ENCODE peak calls at places on chromosomes 12 and 14, in seven cellular contexts. S is HCT116, M is PC-3, U is hepatocyte, F is GM23248, Q is GM23338, P is neural progenitor cell. L is an unnamed sample.

GRCh38 chr12:57727758-57728395 is 10.7 kb downstream of the AGAP2 start:
- DNase-seq in S (no peak), M (no peak), U (no peak), F (no peak), Q (peak; percentile 82), P (peak; percentile 24), L (no peak)

GRCh38 chr14:105375635-105376057 is 22.7 kb upstream of the TEX22 start:
- DNase-seq in S (no peak), M (no peak), U (no peak), F (peak; percentile 16), Q (no peak), P (no peak), L (no peak)

GRCh38 chr14:21383848-21384493 is at the start of gene SUPT16H:
- DNase-seq in S (peak; percentile 85), M (peak; percentile 95), U (peak; percentile 98), F (peak; percentile 99), Q (peak; percentile 99), P (peak; percentile 98), L (peak; percentile 94)

GRCh38 chr12:62847709-62848108 is 87.2 kb downstream of the PPM1H start:
- DNase-seq in S (no peak), M (no peak), U (no peak), F (no peak), Q (no peak), P (no peak), L (no peak)

GRCh38 chr14:92690171-92691011 is 58.0 kb downstream of the LGMN start:
- DNase-seq in S (peak; percentile 59), M (peak; percentile 83), U (peak; percentile 77), F (peak; percentile 74), Q (peak; percentile 33), P (no peak), L (no peak)

GRCh38 chr12:130500835-130501330 is 163.2 kb downstream of the PIWIL1 start:
- DNase-seq in S (no peak), M (no peak), U (no peak), F (no peak), Q (no peak), P (no peak), L (no peak)

GRCh38 chr14:22131749-22132476 is 457.1 kb downstream of the DAD1 start:
- DNase-seq in S (no peak), M (peak; percentile 37), U (no peak), F (no peak), Q (peak; percentile 72), P (peak; percentile 24), L (peak; percentile 35)

GRCh38 chr12:73815072-73815660 is 722.5 kb upstream of the ATXN7L3B start:
- DNase-seq in S (no peak), M (no peak), U (no peak), F (no peak), Q (peak; percentile 2), P (no peak), L (no peak)

GRCh38 chr14:101977311-101978071 is 13.1 kb downstream of the DYNC1H1 start:
- DNase-seq in S (no peak), M (peak; percentile 12), U (no peak), F (peak; percentile 27), Q (no peak), P (no peak), L (no peak)

GRCh38 chr14:33534636-33535035 is 416.2 kb downstream of the EGLN3 start:
- DNase-seq in S (no peak), M (no peak), U (no peak), F (no peak), Q (no peak), P (no peak), L (no peak)

GRCh38 chr14:33529773-33530172 is 421.1 kb downstream of the EGLN3 start:
- DNase-seq in S (no peak), M (no peak), U (no peak), F (no peak), Q (no peak), P (no peak), L (no peak)

GRCh38 chr14:33528655-33529054 is 422.2 kb downstream of the EGLN3 start:
- DNase-seq in S (no peak), M (no peak), U (no peak), F (no peak), Q (no peak), P (no peak), L (no peak)

GRCh38 chr14:33530358-33530757 is 420.5 kb downstream of the EGLN3 start:
- DNase-seq in S (no peak), M (no peak), U (no peak), F (no peak), Q (no peak), P (no peak), L (peak; percentile 6)

GRCh38 chr14:33532581-33532980 is 418.3 kb downstream of the EGLN3 start:
- DNase-seq in S (no peak), M (no peak), U (no peak), F (no peak), Q (no peak), P (no peak), L (no peak)
- H3K27ac ChIP-seq in S (no peak overlapping the region), M (no peak overlapping the region), U (no peak overlapping the region), F (no peak overlapping the region), Q (no peak overlapping the region), P (no peak overlapping the region), L (no peak overlapping the region)

DNA sequence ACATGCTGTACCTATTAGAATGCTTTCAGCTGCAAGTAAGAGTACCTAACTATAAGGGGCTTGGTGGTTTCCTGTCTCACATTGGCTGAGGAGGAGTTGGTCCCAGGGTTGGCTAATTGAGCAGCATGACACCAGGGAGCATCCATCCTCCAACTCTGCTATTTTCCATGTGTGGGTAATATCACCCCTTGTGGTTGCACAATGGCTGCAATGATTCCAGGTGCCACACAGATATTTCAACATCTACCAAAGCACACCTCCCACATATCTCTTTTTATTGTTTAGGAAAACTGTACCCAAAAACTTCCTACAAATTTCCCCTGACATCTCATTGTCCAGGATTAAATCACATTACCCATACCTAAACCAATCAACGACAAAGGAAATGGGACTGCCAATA is 118.0 kb upstream of the EEA1 start:
- DNase-seq in S (no peak), M (no peak), U (no peak), F (no peak), Q (no peak), P (no peak), L (no peak)
- TF ChIP-seq EZH2phosphoT487 in S (no peak), M (no peak), U (no peak), F (no peak), Q (no peak), P (no peak), L (no peak)

DNA sequence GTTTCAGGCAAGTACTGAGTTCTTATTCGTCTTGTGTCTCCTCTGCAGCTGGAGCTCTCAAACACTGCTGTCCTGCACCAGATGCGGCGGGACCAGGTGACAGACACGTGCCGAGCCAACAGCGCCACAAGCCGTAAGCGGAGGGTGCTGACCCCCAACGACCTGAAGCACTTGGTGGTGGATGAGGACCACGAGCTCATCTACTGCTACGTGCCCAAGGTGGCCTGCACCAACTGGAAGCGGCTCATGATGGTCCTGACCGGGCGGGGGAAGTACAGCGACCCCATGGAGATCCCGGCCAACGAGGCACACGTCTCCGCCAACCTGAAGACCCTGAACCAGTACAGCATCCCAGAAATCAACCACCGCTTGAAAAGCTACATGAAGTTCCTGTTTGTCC is 201.2 kb downstream of the SLC41A2 start:
- DNase-seq in S (no peak), M (no peak), U (no peak), F (no peak), Q (no peak), P (no peak), L (no peak)
- TF ChIP-seq EZH2 in S (no peak), M (no peak), U (no peak), F (no peak), Q (no peak), P (no peak), L (no peak)

GRCh38 chr12:124828264-124829007 is 35.2 kb downstream of the SCARB1 start:
- DNase-seq in S (no peak), M (peak; percentile 72), U (peak; percentile 70), F (peak; percentile 79), Q (no peak), P (no peak), L (no peak)
- H3K27ac ChIP-seq in S (peak overlapping the region; percentile 63), M (peak overlapping the region; percentile 78), U (peak overlapping the region; percentile 93), F (peak overlapping the region; percentile 88), Q (peak overlapping the region; percentile 70), P (no peak overlapping the region), L (no peak overlapping the region)

GRCh38 chr14:38724621-38725020 is 378.4 kb downstream of the SEC23A start:
- DNase-seq in S (no peak), M (no peak), U (no peak), F (no peak), Q (no peak), P (no peak), L (no peak)

GRCh38 chr14:38718519-38718918 is 384.5 kb downstream of the SEC23A start:
- DNase-seq in S (no peak), M (no peak), U (no peak), F (no peak), Q (no peak), P (no peak), L (no peak)

GRCh38 chr14:38723954-38724353 is 379.1 kb downstream of the SEC23A start:
- DNase-seq in S (no peak), M (no peak), U (no peak), F (no peak), Q (peak; percentile 31), P (no peak), L (no peak)

GRCh38 chr14:38723277-38723676 is 379.8 kb downstream of the SEC23A start:
- DNase-seq in S (no peak), M (no peak), U (no peak), F (no peak), Q (no peak), P (no peak), L (no peak)

DNA sequence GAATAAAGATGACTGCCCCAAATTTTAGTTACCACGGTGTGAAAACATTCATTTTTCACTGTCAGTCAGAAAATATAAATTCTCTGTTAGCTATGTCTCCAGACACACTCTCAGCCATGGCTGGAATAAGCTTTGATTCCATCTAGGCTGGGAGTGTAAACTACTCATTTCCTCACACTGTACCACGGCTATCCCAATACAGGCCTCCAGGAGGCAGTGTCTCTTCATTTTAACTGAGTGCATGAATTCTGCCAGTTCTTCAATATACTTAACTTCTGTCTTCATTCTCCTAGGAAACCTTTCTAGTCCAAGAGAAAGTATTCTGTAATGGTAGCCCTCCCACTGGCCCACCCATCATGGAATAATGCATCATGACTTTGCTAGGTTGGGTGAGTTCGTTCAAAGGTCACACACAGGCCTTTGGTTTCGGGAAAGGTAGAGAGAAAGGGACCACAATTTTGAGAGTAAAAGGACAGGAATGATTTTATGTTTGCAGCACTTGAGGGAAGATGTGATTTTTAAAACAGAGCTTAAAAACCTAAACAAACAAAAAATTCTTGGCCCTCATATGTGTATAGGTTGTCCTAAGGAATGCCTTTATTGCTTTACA is 381.1 kb downstream of the SEC23A start:
- DNase-seq in S (peak; percentile 40), M (peak; percentile 81), U (peak; percentile 78), F (peak; percentile 68), Q (peak; percentile 87), P (peak; percentile 67), L (peak; percentile 27)
- TF ChIP-seq EZH2phosphoT487 in S (no peak), M (no peak), U (no peak), F (no peak), Q (no peak), P (no peak), L (no peak)